ENCODE peak calls at places on chromosomes 16 and 17, in six cellular contexts. D is PC-3, R is HCT116, Y is GM23248, J is MM.1S, T is SK-N-SH. O is an unnamed sample.

GRCh38 chr17:33038740-33039139 is 47.1 kb downstream of the SPACA3 start:
- DNase-seq in T (peak), J (no peak), R (peak), D (peak), Y (peak), O (peak)

GRCh38 chr17:55063857-55064485 is 95.4 kb downstream of the STXBP4 start:
- DNase-seq in D (no peak), J (no peak), T (no peak), R (no peak), Y (no peak), O (no peak)

GRCh38 chr16:6548507-6548906 is 784.1 kb upstream of the RBFOX1 start:
- DNase-seq in D (no peak), J (no peak), R (no peak), T (no peak), Y (no peak), O (no peak)

GRCh38 chr16:51431517-51432241 is 280.6 kb upstream of the SALL1 start:
- DNase-seq in D (no peak), J (peak), R (no peak), T (peak), Y (peak), O (peak)

GRCh38 chr16:3097266-3097665 is 1.8 kb downstream of the ZSCAN10 start:
- DNase-seq in Y (no peak), T (no peak), D (no peak), R (no peak), J (no peak), O (no peak)

GRCh38 chr16:53680756-53681155 is 22.9 kb downstream of the RPGRIP1L start:
- DNase-seq in J (no peak), T (no peak), D (no peak), Y (no peak), R (no peak), O (no peak)

GRCh38 chr16:19066988-19067348 is 446 bp upstream of the COQ7 start:
- DNase-seq in J (no peak), Y (no peak), T (no peak), R (no peak), D (no peak), O (no peak)

GRCh38 chr16:73011926-73012325 is 36.0 kb downstream of the ZFHX3 start:
- DNase-seq in D (no peak), Y (no peak), R (no peak), J (no peak), T (no peak), O (no peak)

GRCh38 chr17:28180449-28180848 is 138.0 kb downstream of the NLK start:
- DNase-seq in Y (peak), R (no peak), J (no peak), T (no peak), D (no peak), O (no peak)

GRCh38 chr17:74881073-74881472 is 8.3 kb upstream of the FDXR start:
- DNase-seq in J (no peak), R (no peak), D (no peak), T (no peak), Y (no peak), O (no peak)

GRCh38 chr17:66906321-66907278 is 57.9 kb upstream of the CACNG4 start:
- DNase-seq in Y (peak), J (peak), D (peak), R (peak), T (peak), O (peak)

GRCh38 chr16:72202014-72202413 is 30.1 kb upstream of the PMFBP1 start:
- DNase-seq in T (no peak), R (no peak), Y (peak), J (no peak), D (peak), O (no peak)

GRCh38 chr17:1039511-1040215 is 42.7 kb downstream of the TIMM22 start:
- DNase-seq in D (no peak), J (no peak), R (no peak), Y (no peak), T (no peak), O (no peak)

GRCh38 chr17:35243459-35244204 is 760 bp downstream of the SLFN5 start:
- DNase-seq in D (peak), R (no peak), Y (peak), J (peak), T (peak), O (peak)

GRCh38 chr17:32341857-32342602 is at the start of gene C17orf75:
- DNase-seq in R (peak), D (peak), J (peak), Y (peak), T (peak), O (peak)

GRCh38 chr16:11188801-11189740 is 66.9 kb downstream of the SOCS1 start:
- DNase-seq in D (no peak), Y (no peak), J (no peak), R (no peak), T (no peak), O (no peak)

GRCh38 chr17:17682737-17683675 is 1.7 kb downstream of the RAI1 start:
- DNase-seq in D (peak), J (peak), Y (peak), R (no peak), T (peak), O (peak)

GRCh38 chr17:42333053-42333452 is 44.8 kb downstream of the STAT5A start:
- DNase-seq in R (no peak), D (no peak), T (no peak), Y (no peak), J (peak), O (no peak)

GRCh38 chr16:87226926-87227650 is 90.1 kb downstream of the C16orf95 start:
- DNase-seq in Y (peak), D (no peak), T (no peak), J (no peak), R (no peak), O (no peak)

GRCh38 chr16:86462334-86463084 is 47.8 kb upstream of the FOXF1 start:
- DNase-seq in J (no peak), T (no peak), D (no peak), R (no peak), Y (no peak), O (no peak)

GRCh38 chr16:66087308-66087707 is 279.2 kb upstream of the CDH5 start:
- DNase-seq in T (no peak), R (no peak), Y (no peak), D (no peak), J (no peak), O (no peak)

GRCh38 chr17:43114101-43114691 is 11.0 kb downstream of the BRCA1 start:
- DNase-seq in R (no peak), D (no peak), J (no peak), T (no peak), Y (no peak), O (no peak)

DNA sequence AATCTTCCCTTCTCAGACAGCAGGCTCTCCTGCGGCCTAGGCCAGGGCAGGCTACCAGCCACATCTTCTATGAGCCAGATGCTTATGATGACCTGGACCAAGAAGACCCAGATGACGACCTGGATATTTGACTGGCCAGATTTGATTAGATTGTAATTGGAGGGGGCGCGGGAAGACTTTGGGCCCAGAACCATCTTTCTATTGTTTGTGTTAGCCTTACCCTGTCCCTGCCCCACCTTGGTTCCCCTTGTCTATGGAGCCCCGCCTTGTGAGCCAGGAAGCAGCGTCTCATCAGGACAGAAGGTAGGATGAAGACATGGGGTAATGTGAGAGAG is 2.8 kb downstream of the CLDN7 start:
- DNase-seq in J (no peak), D (no peak), T (no peak), R (no peak), Y (no peak), O (no peak)
- H3K9ac ChIP-seq in J (no peak), D (no peak), T (no peak), R (peak), Y (no peak), O (no peak)

DNA sequence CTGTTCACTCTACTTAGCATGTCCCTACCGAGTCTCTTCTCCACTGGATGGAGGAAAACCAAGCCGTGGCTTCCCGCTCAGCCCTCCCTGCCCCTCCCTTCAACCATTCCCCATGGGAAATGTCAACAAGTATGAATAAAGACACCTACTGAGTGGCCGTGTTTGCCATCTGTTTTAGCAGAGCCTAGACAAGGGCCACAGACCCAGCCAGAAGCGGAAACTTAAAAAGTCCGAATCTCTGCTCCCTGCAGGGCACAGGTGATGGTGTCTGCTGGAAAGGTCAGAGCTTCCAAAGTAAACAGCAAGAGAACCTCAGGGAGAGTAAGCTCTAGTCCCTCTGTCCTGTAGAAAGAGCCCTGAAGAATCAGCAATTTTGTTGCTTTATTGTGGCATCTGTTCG is 2.8 kb upstream of the LPCAT2 start:
- DNase-seq in D (no peak), R (no peak), T (no peak), Y (no peak), J (no peak), O (no peak)
- TF ChIP-seq EZH2phosphoT487 in D (no peak), R (no peak), T (no peak), Y (no peak), J (no peak), O (no peak)

DNA sequence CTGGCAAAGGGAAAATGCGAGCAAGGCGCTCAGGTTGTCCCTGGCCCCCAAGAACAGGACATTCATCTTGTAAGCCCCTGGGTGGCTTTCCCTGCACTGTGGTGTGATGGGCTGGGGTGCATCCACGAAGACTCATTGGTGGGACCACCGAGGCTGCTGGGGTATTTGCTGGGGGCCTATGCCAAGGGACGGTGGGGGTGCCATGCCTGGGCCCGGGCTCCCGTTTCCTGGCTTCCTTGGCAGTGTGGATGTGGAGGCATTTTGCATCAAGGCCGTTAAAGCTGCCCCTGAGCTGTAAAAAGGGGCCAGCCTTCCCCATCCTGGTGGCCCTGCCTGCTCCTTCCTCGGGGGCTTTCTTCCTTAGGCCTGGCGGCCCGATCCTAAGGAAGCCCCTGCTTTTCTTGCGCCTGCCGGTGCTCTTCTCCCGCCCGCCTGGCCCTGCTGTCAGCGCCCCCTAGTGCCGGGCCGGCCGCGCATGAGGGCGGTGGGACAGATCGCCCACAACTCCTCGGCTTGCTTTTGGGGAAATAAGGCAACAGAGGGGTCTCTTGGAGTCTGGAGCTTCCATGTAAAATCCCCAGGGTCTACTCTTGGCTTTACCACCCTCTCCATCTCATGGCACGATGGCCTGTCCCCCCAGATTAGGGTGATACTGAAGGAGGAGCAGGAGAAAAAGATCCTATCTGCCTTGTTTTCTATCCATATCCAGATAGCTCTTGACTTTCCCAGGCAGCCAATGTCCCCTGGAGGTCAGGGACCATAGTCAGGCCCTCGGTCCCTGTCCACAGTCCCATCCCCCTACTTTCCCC is 9.8 kb upstream of the TBX2 start:
- DNase-seq in R (no peak), T (peak), D (peak), J (peak), Y (peak), O (peak)
- H3K9ac ChIP-seq in R (no peak), T (no peak), D (no peak), J (peak), Y (no peak), O (no peak)

GRCh38 chr17:77366558-77367245 is 225.9 kb downstream of the SEC14L1 start:
- DNase-seq in T (peak), J (peak), D (no peak), Y (peak), R (no peak), O (no peak)
- TF ChIP-seq EZH2phosphoT487 in T (no peak), J (no peak), D (no peak), Y (no peak), R (no peak), O (no peak)

GRCh38 chr17:48444531-48445247 is 14.7 kb upstream of the SKAP1 start:
- DNase-seq in J (peak), D (no peak), T (no peak), R (no peak), Y (no peak), O (no peak)
- H3K9ac ChIP-seq in J (no peak), D (no peak), T (no peak), R (no peak), Y (no peak), O (no peak)

DNA sequence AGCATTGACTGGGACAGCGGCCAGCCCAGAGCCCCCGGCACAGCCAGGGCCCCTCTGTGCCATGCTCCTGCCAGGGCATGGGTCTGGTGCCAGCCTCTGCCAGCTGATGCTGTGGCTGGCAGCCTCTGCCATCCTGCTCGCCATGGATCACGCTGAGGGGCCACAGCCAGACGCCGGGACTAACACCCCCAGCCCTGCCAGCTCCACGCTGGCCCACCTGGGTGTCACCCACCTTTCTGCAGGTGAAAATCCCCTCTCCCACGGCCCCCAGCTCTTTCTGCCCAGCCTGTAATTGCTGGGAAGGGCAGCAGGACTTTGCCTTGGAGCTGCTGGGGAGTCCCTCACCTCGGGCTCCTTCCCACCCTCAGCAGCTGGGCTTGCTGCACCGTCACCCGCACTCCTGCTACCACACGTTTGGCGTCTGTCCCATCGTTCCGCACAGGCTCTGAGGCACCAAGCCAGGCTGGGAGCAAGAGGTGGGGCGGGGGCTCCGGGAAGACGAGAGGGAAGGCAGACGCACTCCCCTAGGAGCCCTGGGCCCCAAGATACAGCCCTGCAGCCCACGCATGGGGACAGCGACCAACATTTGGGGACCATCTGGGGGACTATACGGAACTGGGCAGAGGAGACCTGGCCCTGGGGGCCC is 42.0 kb upstream of the ACSF3 start:
- DNase-seq in J (no peak), R (no peak), T (peak), Y (no peak), D (no peak), O (no peak)
- TF ChIP-seq EZH2phosphoT487 in J (no peak), R (no peak), T (no peak), Y (no peak), D (no peak), O (no peak)

O was measured in neural progenitor cell.